ENCODE peak calls at places on chromosomes 7 and 10, in four cellular contexts. D is stimulated activated CD4-positive, alpha-beta T cell treated with anti-CD3 and anti-CD28 coated beads, Interleukin-15, amount 100 ng/mL, for 24 hours; J is MCF 10A; V is LoVo. A is an unnamed sample.

GRCh38 chr10:6716521-6716920 is 136.4 kb upstream of the PRKCQ start:
- DNase-seq in V (no peak), D (no peak), J (no peak), A (no peak)

GRCh38 chr10:114682532-114682931 is 24.5 kb upstream of the ABLIM1 start:
- DNase-seq in V (no peak), J (no peak), D (no peak), A (no peak)

GRCh38 chr10:5662708-5663579 is 3.5 kb downstream of the ASB13 start:
- DNase-seq in J (no peak), D (no peak), V (no peak), A (no peak)

GRCh38 chr10:44703241-44704155 is 207.6 kb upstream of the TMEM72 start:
- DNase-seq in V (peak), D (no peak), J (peak), A (no peak)

GRCh38 chr10:60957667-60958221 is 13.8 kb upstream of the RHOBTB1 start:
- DNase-seq in J (no peak), D (no peak), V (no peak), A (no peak)

GRCh38 chr7:92295391-92295790 is 49.6 kb downstream of the ANKIB1 start:
- DNase-seq in V (no peak), D (no peak), J (no peak), A (no peak)

GRCh38 chr7:35793225-35793579 is 7.7 kb upstream of the SEPTIN7 start:
- DNase-seq in D (no peak), V (no peak), J (no peak), A (no peak)

GRCh38 chr10:48842231-48842630 is 97.4 kb downstream of the LRRC18 start:
- DNase-seq in D (no peak), V (no peak), J (no peak), A (no peak)

GRCh38 chr7:148397056-148397455 is 193.5 kb upstream of the C7orf33 start:
- DNase-seq in V (no peak), D (no peak), J (no peak), A (no peak)

GRCh38 chr10:68989317-68989990 is 851 bp downstream of the KIFBP start:
- DNase-seq in D (no peak), V (no peak), J (no peak), A (no peak)

GRCh38 chr10:43399911-43400310 is 9.1 kb downstream of the HNRNPF start:
- DNase-seq in D (no peak), J (no peak), V (no peak), A (no peak)

GRCh38 chr7:51244053-51244452 is 72.6 kb downstream of the COBL start:
- DNase-seq in V (no peak), D (no peak), J (no peak), A (no peak)

GRCh38 chr7:77456711-77457110 is 40.6 kb upstream of the GSAP start:
- DNase-seq in J (no peak), V (no peak), D (no peak), A (no peak)

GRCh38 chr7:38796636-38797501 is 112.1 kb downstream of the VPS41 start:
- DNase-seq in D (peak), J (peak), V (peak), A (peak)

GRCh38 chr10:106991084-106991483 is 173.4 kb downstream of the SORCS1 start:
- DNase-seq in J (no peak), V (no peak), D (no peak), A (no peak)

A was measured in HAP-1.